ENCODE peak calls at places on chromosomes 13 and 19, in seven cellular contexts. One of them, this sample, is unnamed.

GRCh38 chr13:63843766-63844699 is 2428.4 kb upstream of the PCDH20 start:
- DNase-seq in HepG2: no peak
- DNase-seq in BE2C: no peak
- DNase-seq in suprapubic skin: no peak
- DNase-seq in heart right ventricle: no peak
- DNase-seq in lung: no peak
- DNase-seq in tibial artery: no peak
- DNase-seq in this sample: no peak

GRCh38 chr19:10111405-10111811 is at the start of gene P2RY11:
- DNase-seq in tibial artery: no peak
- DNase-seq in heart right ventricle: no peak
- DNase-seq in suprapubic skin: no peak
- DNase-seq in lung: no peak
- DNase-seq in BE2C: peak; percentile 44
- DNase-seq in HepG2: no peak
- DNase-seq in this sample: peak; percentile 50

GRCh38 chr13:50574731-50575130 is 268.8 kb downstream of the DLEU7 start:
- DNase-seq in BE2C: no peak
- DNase-seq in HepG2: no peak
- DNase-seq in suprapubic skin: no peak
- DNase-seq in tibial artery: no peak
- DNase-seq in lung: no peak
- DNase-seq in heart right ventricle: no peak
- DNase-seq in this sample: no peak

GRCh38 chr13:45564108-45564507 is 51.4 kb downstream of the ERICH6B start:
- DNase-seq in BE2C: no peak
- DNase-seq in suprapubic skin: no peak
- DNase-seq in lung: peak; percentile 46
- DNase-seq in HepG2: peak; percentile 22
- DNase-seq in heart right ventricle: no peak
- DNase-seq in tibial artery: no peak
- DNase-seq in this sample: no peak

GRCh38 chr19:51159656-51160055 is 17.6 kb downstream of the SIGLEC7 start:
- DNase-seq in suprapubic skin: no peak
- DNase-seq in tibial artery: no peak
- DNase-seq in lung: no peak
- DNase-seq in HepG2: no peak
- DNase-seq in heart right ventricle: no peak
- DNase-seq in BE2C: no peak
- DNase-seq in this sample: no peak

GRCh38 chr13:72864142-72865035 is 82.5 kb downstream of the PIBF1 start:
- DNase-seq in BE2C: no peak
- DNase-seq in HepG2: no peak
- DNase-seq in lung: no peak
- DNase-seq in heart right ventricle: no peak
- DNase-seq in suprapubic skin: no peak
- DNase-seq in tibial artery: no peak
- DNase-seq in this sample: no peak

GRCh38 chr19:51364200-51365106 is 1.7 kb downstream of the ETFB start:
- DNase-seq in tibial artery: no peak
- DNase-seq in heart right ventricle: no peak
- DNase-seq in HepG2: peak; percentile 76
- DNase-seq in suprapubic skin: no peak
- DNase-seq in BE2C: no peak
- DNase-seq in lung: no peak
- DNase-seq in this sample: no peak

GRCh38 chr13:72698164-72698563 is 29.3 kb downstream of the MZT1 start:
- DNase-seq in tibial artery: no peak
- DNase-seq in HepG2: no peak
- DNase-seq in BE2C: no peak
- DNase-seq in heart right ventricle: no peak
- DNase-seq in suprapubic skin: no peak
- DNase-seq in lung: no peak
- DNase-seq in this sample: no peak

GRCh38 chr19:14147797-14148605 is 11.6 kb upstream of the ASF1B start:
- DNase-seq in BE2C: peak; percentile 83
- DNase-seq in tibial artery: peak; percentile 74
- DNase-seq in heart right ventricle: peak; percentile 74
- DNase-seq in lung: peak; percentile 64
- DNase-seq in suprapubic skin: no peak
- DNase-seq in HepG2: peak; percentile 39
- DNase-seq in this sample: peak; percentile 65

GRCh38 chr19:15453091-15453498 is 3.3 kb upstream of the WIZ start:
- DNase-seq in tibial artery: no peak
- DNase-seq in BE2C: no peak
- DNase-seq in HepG2: no peak
- DNase-seq in lung: no peak
- DNase-seq in suprapubic skin: no peak
- DNase-seq in heart right ventricle: no peak
- DNase-seq in this sample: no peak

GRCh38 chr13:93146584-93147292 is 79.9 kb upstream of the GPC6 start:
- DNase-seq in lung: no peak
- DNase-seq in HepG2: no peak
- DNase-seq in tibial artery: no peak
- DNase-seq in heart right ventricle: no peak
- DNase-seq in suprapubic skin: no peak
- DNase-seq in BE2C: no peak
- DNase-seq in this sample: no peak

GRCh38 chr13:99386911-99387788 is 80.0 kb upstream of the GPR183 start:
- DNase-seq in heart right ventricle: no peak
- DNase-seq in BE2C: peak; percentile 55
- DNase-seq in HepG2: peak; percentile 35
- DNase-seq in lung: peak; percentile 62
- DNase-seq in suprapubic skin: no peak
- DNase-seq in tibial artery: no peak
- DNase-seq in this sample: peak; percentile 46

GRCh38 chr13:95185851-95186250 is 115.4 kb downstream of the ABCC4 start:
- DNase-seq in heart right ventricle: no peak
- DNase-seq in BE2C: no peak
- DNase-seq in HepG2: no peak
- DNase-seq in tibial artery: no peak
- DNase-seq in suprapubic skin: no peak
- DNase-seq in lung: no peak
- DNase-seq in this sample: peak; percentile 40

GRCh38 chr13:75876371-75877050 is 240.4 kb downstream of the LMO7 start:
- DNase-seq in BE2C: peak; percentile 50
- DNase-seq in heart right ventricle: peak; percentile 64
- DNase-seq in tibial artery: peak; percentile 60
- DNase-seq in lung: peak; percentile 53
- DNase-seq in HepG2: peak; percentile 46
- DNase-seq in suprapubic skin: peak; percentile 65
- DNase-seq in this sample: peak; percentile 72

GRCh38 chr13:43908156-43909126 is 28.7 kb downstream of the LACC1 start:
- DNase-seq in tibial artery: no peak
- DNase-seq in lung: no peak
- DNase-seq in BE2C: no peak
- DNase-seq in suprapubic skin: no peak
- DNase-seq in HepG2: peak; percentile 20
- DNase-seq in heart right ventricle: no peak
- DNase-seq in this sample: peak; percentile 49

DNA sequence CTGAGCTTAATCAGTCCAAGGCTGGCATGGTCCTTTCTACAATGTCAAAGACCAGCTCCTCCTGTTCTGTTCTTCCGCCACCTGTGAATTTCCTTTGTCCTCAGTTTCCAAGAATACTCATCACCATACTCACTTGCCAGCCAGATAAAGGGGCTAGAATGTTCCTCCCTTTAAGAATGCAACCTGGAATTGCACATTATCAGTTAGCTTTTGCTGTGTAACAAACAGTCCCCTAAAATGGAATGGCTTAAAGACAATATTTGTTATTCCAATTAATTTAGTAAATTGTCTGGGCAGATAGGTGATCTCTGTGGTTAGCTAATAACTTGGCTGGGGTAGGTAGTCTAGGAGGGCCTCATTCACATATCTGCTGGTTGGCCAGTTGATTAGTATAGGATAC is 36.0 kb downstream of the VAV1 start:
- DNase-seq in HepG2: no peak
- DNase-seq in lung: no peak
- DNase-seq in heart right ventricle: no peak
- DNase-seq in suprapubic skin: no peak
- DNase-seq in tibial artery: no peak
- DNase-seq in BE2C: no peak
- DNase-seq in this sample: no peak
- H3K36me3 ChIP-seq in HepG2: no peaks in the 10 kb centered on the region
- H3K36me3 ChIP-seq in lung: no peaks in the 10 kb centered on the region
- H3K36me3 ChIP-seq in heart right ventricle: no peaks in the 10 kb centered on the region
- H3K36me3 ChIP-seq in suprapubic skin: no peaks in the 10 kb centered on the region
- H3K36me3 ChIP-seq in tibial artery: no peaks in the 10 kb centered on the region
- H3K36me3 ChIP-seq in BE2C: no peaks in the 10 kb centered on the region
- H3K36me3 ChIP-seq in this sample: no peaks in the 10 kb centered on the region

GRCh38 chr19:12611361-12611699 is 610 bp downstream of the ZNF791 start:
- DNase-seq in HepG2: peak; percentile 70
- DNase-seq in BE2C: peak; percentile 65
- DNase-seq in suprapubic skin: peak; percentile 90
- DNase-seq in lung: peak; percentile 60
- DNase-seq in heart right ventricle: peak; percentile 86
- DNase-seq in tibial artery: peak; percentile 77
- DNase-seq in this sample: peak; percentile 78

GRCh38 chr19:12606796-12607195 is 3.8 kb downstream of the ZNF490 start:
- DNase-seq in HepG2: no peak
- DNase-seq in suprapubic skin: no peak
- DNase-seq in lung: no peak
- DNase-seq in heart right ventricle: no peak
- DNase-seq in BE2C: no peak
- DNase-seq in tibial artery: no peak
- DNase-seq in this sample: no peak

GRCh38 chr19:12610540-12611360 is at the start of the genes ZNF490 and ZNF791:
- DNase-seq in HepG2: peak; percentile 97
- DNase-seq in BE2C: peak; percentile 99
- DNase-seq in tibial artery: peak; percentile 100
- DNase-seq in lung: peak; percentile 99
- DNase-seq in suprapubic skin: peak; percentile 100
- DNase-seq in heart right ventricle: peak; percentile 99
- DNase-seq in this sample: peak; percentile 99
- H3K4me3 ChIP-seq in HepG2: peak within 1 kb of the TSS; percentile 97
- H3K4me3 ChIP-seq in BE2C: peak within 1 kb of the TSS; percentile 98
- H3K4me3 ChIP-seq in tibial artery: peak within 1 kb of the TSS; percentile 99
- H3K4me3 ChIP-seq in lung: peak within 1 kb of the TSS; percentile 91
- H3K4me3 ChIP-seq in suprapubic skin: peak within 1 kb of the TSS; percentile 99
- H3K4me3 ChIP-seq in heart right ventricle: peak within 1 kb of the TSS; percentile 99
- H3K4me3 ChIP-seq in this sample: peak within 1 kb of the TSS; percentile 87

DNA sequence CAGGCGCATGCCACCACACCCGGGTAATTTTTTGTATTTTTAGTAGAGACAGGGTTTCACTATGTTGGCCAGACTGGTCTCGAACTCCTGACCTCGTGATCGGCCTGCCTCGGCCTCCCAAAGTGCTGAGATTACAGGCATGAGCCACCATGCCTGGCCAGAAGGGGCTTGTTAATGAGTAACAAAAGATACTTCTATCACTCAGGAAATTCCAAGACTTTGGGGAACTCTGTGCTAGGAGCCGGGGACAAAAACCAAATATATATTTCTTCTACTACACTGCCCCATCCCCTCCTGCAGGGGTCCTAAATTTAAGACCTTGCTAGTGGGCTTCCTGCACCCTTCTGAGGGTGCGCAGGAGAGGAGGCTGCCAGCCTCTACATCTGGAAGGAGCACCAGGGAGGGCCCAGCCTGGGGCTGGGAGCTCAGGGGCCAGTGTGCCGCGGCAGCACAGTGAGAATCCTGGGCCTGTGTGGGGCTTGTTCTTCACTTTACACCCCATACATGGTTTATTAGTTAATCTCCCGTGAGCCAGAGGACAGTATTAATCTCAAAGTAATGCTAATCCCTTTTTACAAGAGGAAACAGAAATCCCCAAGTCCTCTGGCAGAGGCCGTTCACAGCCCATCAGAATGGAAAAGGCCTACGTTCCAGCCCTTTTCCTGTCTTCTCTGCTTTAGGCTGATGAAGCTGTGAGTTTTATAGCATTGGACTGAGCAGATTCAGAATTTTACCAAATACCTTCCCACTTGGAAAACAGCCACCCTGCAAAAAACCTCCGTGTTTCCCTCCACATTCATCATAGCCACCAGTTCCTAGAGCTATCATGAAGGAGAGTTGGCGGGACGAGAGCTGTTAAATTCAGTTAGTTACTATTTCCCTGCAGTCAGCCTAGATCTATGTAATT is 44.4 kb upstream of the NPAS1 start:
- DNase-seq in tibial artery: no peak
- DNase-seq in BE2C: no peak
- DNase-seq in suprapubic skin: no peak
- DNase-seq in HepG2: no peak
- DNase-seq in heart right ventricle: no peak
- DNase-seq in lung: no peak
- DNase-seq in this sample: no peak
- H3K4me1 ChIP-seq in tibial artery: peaks cover 66% of the 10 kb centered on the region
- H3K4me1 ChIP-seq in BE2C: peaks cover 8% of the 10 kb centered on the region
- H3K4me1 ChIP-seq in suprapubic skin: peaks cover 70% of the 10 kb centered on the region
- H3K4me1 ChIP-seq in HepG2: peaks cover 45% of the 10 kb centered on the region
- H3K4me1 ChIP-seq in heart right ventricle: peaks cover 49% of the 10 kb centered on the region
- H3K4me1 ChIP-seq in lung: peaks cover 36% of the 10 kb centered on the region
- H3K4me1 ChIP-seq in this sample: peaks cover 9% of the 10 kb centered on the region

GRCh38 chr19:324716-325115 is 19.9 kb downstream of the MIER2 start:
- DNase-seq in tibial artery: no peak
- DNase-seq in heart right ventricle: no peak
- DNase-seq in lung: no peak
- DNase-seq in suprapubic skin: no peak
- DNase-seq in HepG2: no peak
- DNase-seq in BE2C: no peak
- DNase-seq in this sample: no peak
- H3K36me3 ChIP-seq in tibial artery: peaks cover 94% of the 10 kb centered on the region
- H3K36me3 ChIP-seq in heart right ventricle: no peaks in the 10 kb centered on the region
- H3K36me3 ChIP-seq in lung: peaks cover 20% of the 10 kb centered on the region
- H3K36me3 ChIP-seq in suprapubic skin: peaks cover 90% of the 10 kb centered on the region
- H3K36me3 ChIP-seq in HepG2: peaks cover 34% of the 10 kb centered on the region
- H3K36me3 ChIP-seq in BE2C: peaks cover 62% of the 10 kb centered on the region
- H3K36me3 ChIP-seq in this sample: peaks cover 25% of the 10 kb centered on the region

GRCh38 chr19:45780146-45780447 is 2.2 kb downstream of the DMPK start:
- DNase-seq in tibial artery: no peak
- DNase-seq in BE2C: no peak
- DNase-seq in heart right ventricle: no peak
- DNase-seq in lung: no peak
- DNase-seq in suprapubic skin: no peak
- DNase-seq in HepG2: no peak
- DNase-seq in this sample: no peak
- H3K4me3 ChIP-seq in tibial artery: peak overlapping the region; percentile 76
- H3K4me3 ChIP-seq in BE2C: no peak overlapping the region
- H3K4me3 ChIP-seq in heart right ventricle: peak overlapping the region; percentile 70
- H3K4me3 ChIP-seq in lung: no peak overlapping the region
- H3K4me3 ChIP-seq in suprapubic skin: peak overlapping the region; percentile 43
- H3K4me3 ChIP-seq in HepG2: peak overlapping the region; percentile 42
- H3K4me3 ChIP-seq in this sample: no peak overlapping the region

This sample was measured in small intestine.